ENCODE peak calls at places on chromosomes 16 and 17, in nine cellular contexts. One of them, this sample, is unnamed.

GRCh38 chr17:78422872-78423588 is 44.6 kb downstream of the PGS1 start:
- DNase-seq in CD4-positive, alpha-beta memory T cell: no peak
- DNase-seq in substantia nigra: no peak
- DNase-seq in mammary epithelial cell: peak
- DNase-seq in heart left ventricle: no peak
- DNase-seq in EL: no peak
- DNase-seq in left cardiac atrium: no peak
- DNase-seq in left colon: no peak
- DNase-seq in AG09309: no peak
- DNase-seq in this sample: no peak

GRCh38 chr16:35746281-35746962 is 2287.0 kb downstream of the TP53TG3F start:
- DNase-seq in CD4-positive, alpha-beta memory T cell: no peak
- DNase-seq in substantia nigra: no peak
- DNase-seq in mammary epithelial cell: no peak
- DNase-seq in heart left ventricle: no peak
- DNase-seq in EL: no peak
- DNase-seq in left cardiac atrium: no peak
- DNase-seq in left colon: no peak
- DNase-seq in AG09309: no peak
- DNase-seq in this sample: no peak

GRCh38 chr16:27197004-27197403 is 6.3 kb upstream of the KDM8 start:
- DNase-seq in CD4-positive, alpha-beta memory T cell: no peak
- DNase-seq in substantia nigra: no peak
- DNase-seq in mammary epithelial cell: no peak
- DNase-seq in heart left ventricle: no peak
- DNase-seq in EL: no peak
- DNase-seq in left cardiac atrium: no peak
- DNase-seq in left colon: no peak
- DNase-seq in AG09309: no peak
- DNase-seq in this sample: no peak

GRCh38 chr17:76327689-76328088 is 19.6 kb upstream of the QRICH2 start:
- DNase-seq in CD4-positive, alpha-beta memory T cell: no peak
- DNase-seq in substantia nigra: no peak
- DNase-seq in mammary epithelial cell: no peak
- DNase-seq in heart left ventricle: no peak
- DNase-seq in EL: no peak
- DNase-seq in left cardiac atrium: no peak
- DNase-seq in left colon: no peak
- DNase-seq in AG09309: no peak
- DNase-seq in this sample: no peak

GRCh38 chr16:65869261-65869660 is 497.2 kb upstream of the CDH5 start:
- DNase-seq in CD4-positive, alpha-beta memory T cell: no peak
- DNase-seq in substantia nigra: no peak
- DNase-seq in mammary epithelial cell: no peak
- DNase-seq in heart left ventricle: no peak
- DNase-seq in EL: no peak
- DNase-seq in left cardiac atrium: no peak
- DNase-seq in left colon: no peak
- DNase-seq in AG09309: no peak
- DNase-seq in this sample: no peak

GRCh38 chr17:48738424-48738802 is 9.9 kb upstream of the HOXB13 start:
- DNase-seq in CD4-positive, alpha-beta memory T cell: no peak
- DNase-seq in substantia nigra: no peak
- DNase-seq in mammary epithelial cell: no peak
- DNase-seq in heart left ventricle: no peak
- DNase-seq in EL: no peak
- DNase-seq in left cardiac atrium: no peak
- DNase-seq in left colon: no peak
- DNase-seq in AG09309: no peak
- DNase-seq in this sample: no peak

GRCh38 chr16:57335361-57335760 is 23.2 kb upstream of the CCL22 start:
- DNase-seq in CD4-positive, alpha-beta memory T cell: no peak
- DNase-seq in substantia nigra: no peak
- DNase-seq in mammary epithelial cell: no peak
- DNase-seq in heart left ventricle: no peak
- DNase-seq in EL: no peak
- DNase-seq in left cardiac atrium: no peak
- DNase-seq in left colon: no peak
- DNase-seq in AG09309: no peak
- DNase-seq in this sample: no peak

GRCh38 chr17:65533056-65533745 is 28.2 kb downstream of the AXIN2 start:
- DNase-seq in CD4-positive, alpha-beta memory T cell: no peak
- DNase-seq in substantia nigra: no peak
- DNase-seq in mammary epithelial cell: no peak
- DNase-seq in heart left ventricle: no peak
- DNase-seq in EL: no peak
- DNase-seq in left cardiac atrium: no peak
- DNase-seq in left colon: no peak
- DNase-seq in AG09309: no peak
- DNase-seq in this sample: no peak

GRCh38 chr17:17024778-17025300 is 17.4 kb upstream of the MPRIP start:
- DNase-seq in CD4-positive, alpha-beta memory T cell: no peak
- DNase-seq in substantia nigra: no peak
- DNase-seq in mammary epithelial cell: no peak
- DNase-seq in heart left ventricle: peak
- DNase-seq in EL: no peak
- DNase-seq in left cardiac atrium: no peak
- DNase-seq in left colon: no peak
- DNase-seq in AG09309: no peak
- DNase-seq in this sample: no peak

This sample was measured in ureter.